ENCODE peak calls at places on chromosomes 16 and 17, in ten cellular contexts. I is uterus, B is prostate gland, Q is ovary, J is stomach, E is endothelial cell of umbilical vein, U is A549, F is heart left ventricle, O is IMR-90, Y is sigmoid colon. V is an unnamed sample. For H3K4me1, the result is how much of the 10 kb centered on the place peaks cover.

GRCh38 chr16:80924372-80924978 is 82.2 kb downstream of the CMC2 start:
- DNase-seq in U (peak), I (no peak), O (peak), Q (peak), Y (no peak), B (peak), F (peak), J (peak), E (peak), V (peak)

GRCh38 chr16:1981398-1981836 is at the start of gene NOXO1:
- DNase-seq in U (no peak), E (no peak), O (no peak), B (no peak), F (no peak), I (no peak), Y (no peak), Q (no peak), J (no peak), V (no peak)

GRCh38 chr17:15655162-15655561 is 28.9 kb downstream of the TRIM16 start:
- DNase-seq in Y (no peak), F (no peak), J (peak), E (peak), U (no peak), Q (no peak), B (no peak), O (no peak), I (no peak), V (no peak)

GRCh38 chr17:39684369-39685043 is 3.4 kb downstream of the PGAP3 start:
- DNase-seq in O (no peak), I (no peak), Y (no peak), F (no peak), U (no peak), J (no peak), B (no peak), E (no peak), Q (no peak), V (no peak)

GRCh38 chr17:10668771-10669170 is 11.7 kb upstream of the MYH3 start:
- DNase-seq in E (peak), I (no peak), Y (no peak), F (no peak), J (no peak), B (no peak), Q (no peak), O (peak), U (no peak), V (no peak)

GRCh38 chr17:10062757-10063385 is 135.5 kb downstream of the GAS7 start:
- DNase-seq in B (no peak), O (no peak), I (peak), J (no peak), Y (peak), Q (no peak), U (no peak), E (no peak), F (no peak), V (peak)

GRCh38 chr17:77286641-77287431 is 146.1 kb downstream of the SEC14L1 start:
- DNase-seq in U (peak), J (peak), E (no peak), F (peak), Y (peak), O (peak), B (peak), I (no peak), Q (peak), V (peak)

GRCh38 chr17:81095608-81095888 is 60.6 kb downstream of the BAIAP2 start:
- DNase-seq in J (no peak), Y (no peak), Q (no peak), B (no peak), E (no peak), I (no peak), O (no peak), U (no peak), F (no peak), V (no peak)

GRCh38 chr17:71760062-71760720 is 360.6 kb upstream of the SOX9 start:
- DNase-seq in J (no peak), O (peak), F (no peak), I (no peak), Y (no peak), U (no peak), Q (no peak), B (no peak), E (no peak), V (no peak)

GRCh38 chr16:19771796-19772195 is 53.7 kb downstream of the IQCK start:
- DNase-seq in B (no peak), Q (no peak), U (no peak), E (no peak), F (no peak), I (no peak), Y (no peak), O (no peak), J (no peak), V (no peak)

GRCh38 chr17:73068322-73069153 is 23.9 kb downstream of the SLC39A11 start:
- DNase-seq in Q (no peak), E (peak), Y (no peak), B (no peak), J (no peak), I (no peak), F (no peak), U (no peak), O (peak), V (no peak)

GRCh38 chr16:50568187-50568830 is 20.1 kb downstream of the NKD1 start:
- DNase-seq in I (no peak), J (no peak), E (no peak), Q (no peak), Y (no peak), U (no peak), B (no peak), O (no peak), F (no peak), V (no peak)

GRCh38 chr16:1923299-1924034 is 5.3 kb upstream of the HS3ST6 start:
- DNase-seq in U (peak), F (no peak), Y (no peak), B (no peak), O (no peak), I (peak), J (no peak), Q (no peak), E (peak), V (no peak)

GRCh38 chr16:80526418-80527061 is 14.3 kb upstream of the DYNLRB2 start:
- DNase-seq in F (no peak), I (peak), J (peak), U (no peak), Y (no peak), Q (peak), E (peak), O (peak), B (peak), V (peak)

GRCh38 chr16:886802-887731 is 83.7 kb downstream of the LMF1 start:
- DNase-seq in J (no peak), O (no peak), Y (peak), Q (no peak), F (no peak), E (peak), B (no peak), U (no peak), I (no peak), V (peak)

GRCh38 chr17:48552453-48553189 is 7.7 kb upstream of the HOXB2 start:
- DNase-seq in E (no peak), U (no peak), B (no peak), F (no peak), Y (peak), I (no peak), Q (no peak), J (no peak), O (peak), V (no peak)

GRCh38 chr17:48550313-48551205 is 5.7 kb upstream of the HOXB2 start:
- DNase-seq in Y (peak), E (no peak), B (no peak), I (no peak), O (peak), U (no peak), J (no peak), F (no peak), Q (no peak), V (no peak)

GRCh38 chr17:48549909-48550308 is 5.0 kb upstream of the HOXB2 start:
- DNase-seq in J (no peak), Q (no peak), F (no peak), Y (peak), I (no peak), E (no peak), O (peak), B (no peak), U (no peak), V (no peak)

GRCh38 chr17:48551601-48552452 is 6.9 kb upstream of the HOXB2 start:
- DNase-seq in U (no peak), F (no peak), J (no peak), Y (peak), I (no peak), Q (no peak), O (peak), E (no peak), B (no peak), V (no peak)

DNA sequence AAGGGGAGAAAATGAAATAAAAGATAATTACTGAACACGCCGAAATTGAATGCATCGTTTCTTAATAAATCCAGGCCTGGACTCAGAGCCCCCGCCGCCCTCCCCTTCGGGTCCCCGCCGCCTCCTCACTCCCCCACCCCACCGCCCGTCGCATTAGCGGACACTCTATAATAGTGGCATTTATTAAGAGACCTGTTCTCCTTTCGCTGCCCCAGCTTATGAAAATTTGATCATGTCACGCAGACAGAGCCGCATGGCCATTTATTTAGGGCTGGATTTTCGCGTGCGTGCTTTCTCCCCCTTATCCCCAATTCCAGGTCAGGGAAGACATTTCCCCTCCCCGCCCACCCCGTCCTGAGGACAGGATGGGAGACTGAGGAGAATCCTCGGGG is 6.3 kb upstream of the HOXB2 start:
- DNase-seq in E (no peak), Y (no peak), F (no peak), I (no peak), J (no peak), U (no peak), O (peak), B (no peak), Q (no peak), V (no peak)
- H3K4me1 ChIP-seq in E (under half), Y (half or more), F (under half), I (under half), J (under half), U (under half), O (under half), B (under half), Q (under half), V (under half)

DNA sequence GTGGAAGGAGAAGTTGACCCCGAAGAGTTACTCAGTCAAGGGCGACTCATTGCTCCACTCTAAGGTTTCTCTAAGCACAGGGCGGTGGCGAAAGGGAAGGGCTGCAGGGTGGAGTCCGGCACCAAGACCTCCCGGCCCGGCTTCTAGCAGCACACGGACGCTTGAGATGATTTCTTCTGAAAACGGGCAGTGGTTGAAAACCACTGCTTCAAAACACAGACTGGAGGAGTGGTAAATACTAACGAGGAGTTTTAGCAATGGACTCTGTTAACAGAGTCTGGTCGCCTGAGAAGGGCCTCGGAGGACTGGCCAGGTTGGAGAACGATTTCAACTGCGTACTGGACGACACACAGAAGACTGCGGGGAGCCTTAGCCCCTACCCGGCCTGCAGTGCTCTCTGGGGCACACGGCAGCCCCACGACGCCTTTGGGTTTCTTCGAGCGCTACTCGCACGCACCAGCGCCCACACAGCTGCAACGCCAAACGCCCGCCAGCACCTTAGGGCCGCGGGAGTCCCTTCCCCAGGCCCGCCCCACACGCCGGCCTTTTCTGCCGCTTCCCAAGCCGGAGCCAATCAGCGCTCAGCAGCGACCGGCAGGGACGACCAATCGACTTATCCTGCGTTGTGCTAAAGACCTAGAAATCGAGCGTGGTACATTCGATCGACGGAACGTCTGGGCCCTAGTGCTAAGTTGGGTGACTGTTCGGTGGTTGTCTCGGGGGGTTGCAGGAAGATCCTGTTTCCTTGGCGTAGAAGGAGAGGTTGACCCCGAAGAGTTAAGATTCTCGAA is 14.4 kb upstream of the CA4 start:
- DNase-seq in Y (peak), F (peak), Q (peak), U (peak), O (peak), I (peak), B (peak), J (peak), E (peak), V (peak)
- TF ChIP-seq POLR2A in Y (peak), F (no peak), Q (no peak), U (peak), O (peak), I (no peak), B (peak), J (no peak), E (peak), V (peak)

DNA sequence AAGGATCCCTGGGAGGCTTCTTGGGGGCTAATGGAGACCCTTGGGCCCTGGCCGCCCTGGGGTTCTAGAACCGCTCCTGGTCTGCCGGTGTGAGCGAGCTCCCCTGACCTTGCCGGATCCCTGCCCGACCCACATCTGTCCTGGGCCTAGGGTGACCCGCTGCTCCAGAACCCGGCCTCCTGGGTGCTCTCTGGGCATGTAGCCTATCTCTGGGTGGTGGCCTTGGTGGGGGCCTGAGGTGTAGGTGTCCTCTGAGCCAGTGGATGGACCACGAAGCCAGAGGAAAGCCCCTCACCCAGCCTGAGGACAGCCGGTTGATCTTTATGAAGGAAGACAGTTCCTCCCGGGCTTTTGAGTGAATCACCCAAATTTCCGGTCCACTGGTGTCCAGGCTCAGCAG is 10.7 kb upstream of the GSE1 start:
- DNase-seq in J (no peak), U (no peak), F (no peak), Q (no peak), Y (no peak), E (no peak), B (no peak), I (no peak), O (no peak), V (no peak)
- H3K4me1 ChIP-seq in J (under half), U (under half), F (under half), Q (under half), Y (half or more), E (under half), B (under half), I (under half), O (under half), V (under half)

GRCh38 chr17:7014995-7015586 is 2.7 kb downstream of the RNASEK start:
- DNase-seq in Y (no peak), Q (no peak), B (no peak), E (no peak), I (no peak), O (peak), J (no peak), F (no peak), U (no peak), V (no peak)
- TF ChIP-seq POLR2A in Y (peak), Q (peak), B (peak), E (peak), I (peak), O (peak), J (no peak), F (no peak), U (peak), V (peak)

DNA sequence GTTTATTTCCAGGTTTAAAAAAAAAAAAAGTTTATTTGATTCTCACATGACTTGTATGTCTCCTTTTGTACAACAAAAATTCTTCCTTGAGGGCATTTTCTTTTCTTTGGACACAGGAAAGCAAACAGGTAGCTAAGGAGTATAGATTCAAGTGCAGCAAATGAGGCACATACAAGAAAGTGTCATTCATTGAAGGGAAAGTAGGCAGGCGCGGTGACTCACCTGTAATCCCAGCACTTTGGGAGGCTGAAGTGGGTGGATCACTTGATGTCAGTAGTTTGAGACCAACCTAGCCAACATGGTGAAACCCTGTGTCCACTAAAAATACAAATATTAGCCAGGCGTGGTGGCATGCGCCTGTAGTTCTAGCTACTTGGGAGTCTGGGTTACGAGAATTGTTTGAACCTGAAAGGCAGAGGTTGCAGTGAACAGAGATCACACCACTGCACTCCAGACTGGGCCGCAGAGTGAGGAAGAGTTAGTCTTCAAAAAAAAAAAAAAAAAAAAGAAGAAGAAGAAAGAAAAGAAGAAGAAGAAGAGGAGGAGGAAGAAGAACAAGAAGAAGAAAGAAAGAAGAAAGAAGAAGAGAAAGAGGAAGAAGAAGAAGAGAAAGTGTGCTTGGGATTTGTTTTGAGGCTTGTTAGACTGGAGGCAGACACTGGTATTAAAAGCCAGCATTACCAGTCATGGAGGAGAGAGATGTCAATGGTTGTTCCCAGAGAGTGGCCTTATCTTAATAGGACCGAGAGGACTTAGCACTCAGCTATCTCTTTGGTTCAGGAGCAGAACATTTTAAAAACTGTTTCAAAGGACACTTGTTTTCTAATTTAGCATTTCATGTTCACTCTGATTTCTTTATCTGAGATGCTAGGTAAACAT is 19.7 kb downstream of the GINS3 start:
- DNase-seq in U (no peak), E (no peak), I (no peak), F (no peak), Q (no peak), J (no peak), B (no peak), Y (no peak), O (no peak), V (no peak)
- H3K4me1 ChIP-seq in U (under half), E (under half), I (under half), F (under half), Q (under half), J (under half), B (under half), Y (under half), O (under half), V (under half)

V was measured in right lobe of liver.